ENCODE peak calls at places on chromosomes 5 and 9, in six cellular contexts. R is astrocyte of the hippocampus, H is HT1080, F is nephron progenitor cell, P is hippocampal formation, Y is astrocyte of the spinal cord. J is an unnamed sample.

GRCh38 chr5:73030531-73030930 is 74.7 kb downstream of the FCHO2 start:
- DNase-seq in Y (no peak), F (no peak), H (no peak), P (no peak), R (peak; percentile 14), J (no peak)

GRCh38 chr9:99490736-99491135 is 268.7 kb downstream of the SEC61B start:
- DNase-seq in H (no peak), P (no peak), F (no peak), Y (no peak), R (peak; percentile 43), J (no peak)

GRCh38 chr9:98254236-98255063 is 999 bp downstream of the TBC1D2 start:
- DNase-seq in Y (peak; percentile 9), F (no peak), P (no peak), H (no peak), R (no peak), J (no peak)

GRCh38 chr9:17761984-17762676 is 183.3 kb downstream of the SH3GL2 start:
- DNase-seq in H (no peak), Y (no peak), P (no peak), R (no peak), F (no peak), J (no peak)

GRCh38 chr5:60590172-60590571 is 109.8 kb downstream of the DEPDC1B start:
- DNase-seq in F (no peak), H (no peak), R (no peak), Y (no peak), P (no peak), J (no peak)

GRCh38 chr5:180113660-180114303 is 42.2 kb upstream of the RNF130 start:
- DNase-seq in R (no peak), H (no peak), F (no peak), Y (no peak), P (no peak), J (no peak)

GRCh38 chr5:150052326-150053230 is 33.8 kb downstream of the CSF1R start:
- DNase-seq in H (no peak), Y (no peak), F (no peak), R (no peak), P (no peak), J (no peak)

GRCh38 chr9:22423566-22423965 is 23.1 kb upstream of the DMRTA1 start:
- DNase-seq in R (no peak), Y (no peak), P (no peak), H (no peak), F (no peak), J (no peak)

GRCh38 chr5:95857185-95857945 is 34.8 kb upstream of the GLRX start:
- DNase-seq in R (peak; percentile 46), H (no peak), F (no peak), P (no peak), Y (peak; percentile 80), J (no peak)

GRCh38 chr9:130193119-130193518 is 20.9 kb downstream of the NCS1 start:
- DNase-seq in R (no peak), F (no peak), H (no peak), P (no peak), Y (no peak), J (peak; percentile 21)

GRCh38 chr5:78587081-78587774 is 61.3 kb downstream of the LHFPL2 start:
- DNase-seq in F (no peak), P (no peak), R (no peak), Y (no peak), H (no peak), J (no peak)

GRCh38 chr5:140556438-140556837 is 835 bp downstream of the SRA1 start:
- DNase-seq in Y (no peak), R (peak; percentile 44), P (no peak), F (no peak), H (no peak), J (no peak)

GRCh38 chr5:100676807-100677631 is 141.8 kb downstream of the FAM174A start:
- DNase-seq in H (peak; percentile 9), F (no peak), P (no peak), R (peak; percentile 93), Y (peak; percentile 93), J (no peak)

GRCh38 chr5:171418316-171418981 is 998 bp upstream of the FGF18 start:
- DNase-seq in Y (peak; percentile 83), H (peak; percentile 77), R (peak; percentile 95), F (peak; percentile 90), P (peak; percentile 52), J (peak; percentile 83)

GRCh38 chr5:174735498-174736350 is 11.3 kb downstream of the MSX2 start:
- DNase-seq in F (peak; percentile 85), Y (no peak), H (no peak), P (no peak), R (peak; percentile 48), J (peak; percentile 63)

GRCh38 chr5:127492854-127493738 is 24.3 kb upstream of the PRRC1 start:
- DNase-seq in R (peak; percentile 58), F (no peak), P (peak; percentile 90), H (peak; percentile 50), Y (peak; percentile 84), J (no peak)

GRCh38 chr9:69223605-69224004 is 49.5 kb downstream of the TJP2 start:
- DNase-seq in R (peak; percentile 85), Y (peak; percentile 70), H (peak; percentile 67), P (no peak), F (peak; percentile 40), J (peak; percentile 50)

GRCh38 chr9:23830459-23830805 is 4.4 kb upstream of the ELAVL2 start:
- DNase-seq in F (no peak), P (no peak), Y (no peak), R (no peak), H (no peak), J (no peak)

GRCh38 chr9:93108301-93109041 is 12.5 kb downstream of the CARD19 start:
- DNase-seq in H (no peak), Y (no peak), R (no peak), P (no peak), F (no peak), J (peak; percentile 11)

GRCh38 chr9:108117775-108118174 is 628.2 kb upstream of the KLF4 start:
- DNase-seq in F (peak; percentile 8), P (no peak), Y (no peak), R (no peak), H (no peak), J (peak; percentile 90)

GRCh38 chr9:93813221-93813620 is 141.9 kb downstream of the BARX1 start:
- DNase-seq in Y (no peak), H (no peak), F (no peak), R (no peak), P (no peak), J (no peak)

GRCh38 chr9:26809795-26810194 is 82.8 kb downstream of the CAAP1 start:
- DNase-seq in R (peak; percentile 43), P (no peak), Y (peak; percentile 62), F (no peak), H (peak; percentile 89), J (no peak)

GRCh38 chr9:133115604-133116345 is 5.3 kb downstream of the RALGDS start:
- DNase-seq in H (no peak), R (peak; percentile 76), P (peak; percentile 26), F (no peak), Y (peak; percentile 68), J (peak; percentile 42)

GRCh38 chr9:13088734-13089427 is 190.6 kb downstream of the MPDZ start:
- DNase-seq in H (peak; percentile 67), Y (peak; percentile 66), P (peak; percentile 42), R (peak; percentile 85), F (peak; percentile 46), J (peak; percentile 53)

GRCh38 chr9:36836486-36836885 is 197.6 kb downstream of the PAX5 start:
- DNase-seq in Y (no peak), F (no peak), R (no peak), H (no peak), P (no peak), J (no peak)

GRCh38 chr9:123339666-123340414 is 16.2 kb upstream of the CRB2 start:
- DNase-seq in R (no peak), Y (no peak), H (peak; percentile 72), P (no peak), F (no peak), J (no peak)

GRCh38 chr5:159316519-159317383 is 13.5 kb downstream of the IL12B start:
- DNase-seq in P (no peak), H (peak; percentile 45), Y (peak; percentile 64), R (peak; percentile 74), F (peak; percentile 26), J (peak; percentile 52)

GRCh38 chr5:95760291-95761191 is 29.4 kb downstream of the RHOBTB3 start:
- DNase-seq in P (no peak), R (peak; percentile 88), Y (peak; percentile 96), H (peak; percentile 93), F (no peak), J (no peak)

GRCh38 chr9:109192732-109193361 is 25.8 kb upstream of the FRRS1L start:
- DNase-seq in P (no peak), R (peak; percentile 54), F (peak; percentile 50), H (peak; percentile 31), Y (peak; percentile 19), J (peak; percentile 34)

GRCh38 chr5:32504923-32505596 is 60.5 kb upstream of the ZFR start:
- DNase-seq in Y (peak; percentile 96), R (peak; percentile 71), H (peak; percentile 52), F (peak; percentile 70), P (peak; percentile 61), J (peak; percentile 78)

GRCh38 chr5:82329393-82329792 is 51.2 kb upstream of the RPS23 start:
- DNase-seq in Y (no peak), F (no peak), R (no peak), H (no peak), P (no peak), J (no peak)

GRCh38 chr9:20312732-20313131 is 309.6 kb downstream of the MLLT3 start:
- DNase-seq in Y (peak; percentile 45), F (no peak), H (peak; percentile 78), P (no peak), R (no peak), J (no peak)

GRCh38 chr5:154118385-154118784 is 72.1 kb upstream of the GALNT10 start:
- DNase-seq in H (no peak), F (no peak), R (no peak), P (no peak), Y (no peak), J (no peak)

GRCh38 chr5:33311893-33312292 is 128.9 kb upstream of the TARS1 start:
- DNase-seq in H (peak; percentile 91), F (no peak), Y (peak; percentile 94), P (no peak), R (peak; percentile 71), J (no peak)

GRCh38 chr5:58322453-58322852 is 137.4 kb downstream of the PLK2 start:
- DNase-seq in Y (peak; percentile 27), F (no peak), R (peak; percentile 70), H (peak; percentile 52), P (no peak), J (no peak)

J was measured in BE2C.